ENCODE peak calls at places on chromosomes 12 and 14, in six cellular contexts. N is GM23248; H is left colon; S is brain pericyte; V is stimulated activated CD4-positive, alpha-beta T cell treated with anti-CD3 and anti-CD28 coated beads, Interleukin-2, amount 100 ng/mL, for 24 hours; Z is NCI-H748 treated with DMSO at 0.1 percent for 48 hours. F is an unnamed sample.
A peak's percentile ranks its signal among the peaks of the same experiment; 100 is the strongest.

GRCh38 chr14:59275668-59276067 is 87.2 kb downstream of the DAAM1 start:
- DNase-seq in N (peak; percentile 95), H (no peak), S (peak; percentile 36), V (no peak), Z (no peak), F (peak; percentile 64)

GRCh38 chr14:36477266-36477665 is 42.8 kb downstream of the NKX2-1 start:
- DNase-seq in N (no peak), H (no peak), S (no peak), V (no peak), Z (no peak), F (no peak)

GRCh38 chr12:96239711-96240234 is 45.6 kb downstream of the ELK3 start:
- DNase-seq in N (peak; percentile 69), H (no peak), S (no peak), V (no peak), Z (no peak), F (peak; percentile 42)

GRCh38 chr12:46110220-46110700 is 119.9 kb upstream of the SCAF11 start:
- DNase-seq in N (no peak), H (peak; percentile 69), S (no peak), V (no peak), Z (no peak), F (no peak)

GRCh38 chr14:90518941-90519256 is 122.1 kb downstream of the CALM1 start:
- DNase-seq in N (peak; percentile 36), H (peak; percentile 69), S (no peak), V (peak; percentile 62), Z (no peak), F (peak; percentile 45)

GRCh38 chr14:104383931-104384775 is 195.4 kb upstream of the C14orf180 start:
- DNase-seq in N (no peak), H (no peak), S (no peak), V (no peak), Z (no peak), F (no peak)

GRCh38 chr14:67477926-67478915 is 10.3 kb downstream of the TMEM229B start:
- DNase-seq in N (no peak), H (no peak), S (no peak), V (no peak), Z (no peak), F (no peak)

GRCh38 chr12:124422570-124423523 is 128.0 kb downstream of the RFLNA start:
- DNase-seq in N (peak; percentile 97), H (peak; percentile 93), S (peak; percentile 99), V (no peak), Z (peak; percentile 67), F (peak; percentile 96)

GRCh38 chr12:30417697-30418231 is 277.9 kb downstream of the IPO8 start:
- DNase-seq in N (peak; percentile 96), H (no peak), S (no peak), V (no peak), Z (no peak), F (peak; percentile 80)

GRCh38 chr12:128825845-128826244 is 2.1 kb upstream of the SLC15A4 start:
- DNase-seq in N (no peak), H (no peak), S (no peak), V (no peak), Z (peak; percentile 42), F (no peak)

GRCh38 chr12:49800421-49801140 is 27.6 kb downstream of the NCKAP5L start:
- DNase-seq in N (no peak), H (no peak), S (no peak), V (no peak), Z (no peak), F (no peak)

GRCh38 chr12:29889737-29890136 is 106.0 kb upstream of the TMTC1 start:
- DNase-seq in N (peak; percentile 53), H (peak; percentile 12), S (peak; percentile 4), V (peak; percentile 13), Z (peak; percentile 8), F (no peak)

GRCh38 chr12:115500872-115501271 is 776.6 kb downstream of the MED13L start:
- DNase-seq in N (peak; percentile 3), H (no peak), S (no peak), V (no peak), Z (no peak), F (no peak)

GRCh38 chr12:113170926-113171325 is 14.4 kb downstream of the DDX54 start:
- DNase-seq in N (no peak), H (no peak), S (no peak), V (no peak), Z (no peak), F (no peak)

GRCh38 chr14:101119830-101120571 is 216.5 kb upstream of the RTL1 start:
- DNase-seq in N (peak; percentile 10), H (no peak), S (no peak), V (no peak), Z (no peak), F (no peak)

GRCh38 chr12:59787610-59788009 is 191.8 kb downstream of the SLC16A7 start:
- DNase-seq in N (no peak), H (no peak), S (no peak), V (no peak), Z (no peak), F (peak; percentile 16)

GRCh38 chr12:82574191-82574590 is 112.5 kb upstream of the TMTC2 start:
- DNase-seq in N (no peak), H (no peak), S (no peak), V (no peak), Z (no peak), F (no peak)

GRCh38 chr12:2543801-2544200 is 251.0 kb upstream of the FKBP4 start:
- DNase-seq in N (no peak), H (no peak), S (no peak), V (no peak), Z (no peak), F (no peak)

GRCh38 chr12:54890339-54890738 is 36.0 kb downstream of the MUCL1 start:
- DNase-seq in N (no peak), H (no peak), S (no peak), V (no peak), Z (peak; percentile 60), F (no peak)

GRCh38 chr12:16530268-16530865 is 75.6 kb downstream of the LMO3 start:
- DNase-seq in N (no peak), H (no peak), S (no peak), V (no peak), Z (peak; percentile 62), F (no peak)

GRCh38 chr12:120199595-120200306 is 1.2 kb downstream of the RPLP0 start:
- DNase-seq in N (peak; percentile 92), H (no peak), S (peak; percentile 37), V (peak; percentile 55), Z (no peak), F (peak; percentile 74)

GRCh38 chr12:16870845-16871244 is 264.9 kb upstream of the LMO3 start:
- DNase-seq in N (no peak), H (no peak), S (no peak), V (no peak), Z (no peak), F (no peak)

GRCh38 chr12:11749943-11750690 is 100.6 kb downstream of the ETV6 start:
- DNase-seq in N (no peak), H (no peak), S (no peak), V (no peak), Z (no peak), F (no peak)

GRCh38 chr12:115405471-115405860 is 721.5 kb upstream of the TBX3 start:
- DNase-seq in N (no peak), H (no peak), S (no peak), V (no peak), Z (no peak), F (no peak)

GRCh38 chr12:54349658-54350057 is 14.6 kb downstream of the GPR84 start:
- DNase-seq in N (no peak), H (no peak), S (no peak), V (no peak), Z (no peak), F (no peak)

GRCh38 chr12:9883175-9883574 is 1.9 kb downstream of the KLRF2 start:
- DNase-seq in N (no peak), H (no peak), S (no peak), V (no peak), Z (no peak), F (no peak)

GRCh38 chr12:132415456-132416120 is 74.4 kb upstream of the FBRSL1 start:
- DNase-seq in N (no peak), H (no peak), S (no peak), V (no peak), Z (no peak), F (no peak)

GRCh38 chr12:121580959-121581680 is at the start of gene KDM2B:
- DNase-seq in N (peak; percentile 65), H (peak; percentile 24), S (no peak), V (peak; percentile 34), Z (peak; percentile 28), F (no peak)

GRCh38 chr12:57488397-57489156 is 709 bp downstream of the MARS1 start:
- DNase-seq in N (peak; percentile 38), H (no peak), S (no peak), V (no peak), Z (no peak), F (no peak)

GRCh38 chr14:36504805-36505192 is 15.2 kb downstream of the NKX2-1 start:
- DNase-seq in N (no peak), H (no peak), S (no peak), V (no peak), Z (no peak), F (no peak)

GRCh38 chr12:104163631-104164030 is 25.6 kb upstream of the NFYB start:
- DNase-seq in N (peak; percentile 48), H (no peak), S (no peak), V (no peak), Z (no peak), F (no peak)

GRCh38 chr14:93005838-93006237 is 82.9 kb downstream of the CHGA start:
- DNase-seq in N (no peak), H (no peak), S (no peak), V (no peak), Z (no peak), F (no peak)

GRCh38 chr12:129363041-129363440 is 509.8 kb downstream of the GLT1D1 start:
- DNase-seq in N (no peak), H (no peak), S (no peak), V (no peak), Z (no peak), F (no peak)

GRCh38 chr14:79629891-79630560 is 581.3 kb downstream of the DIO2 start:
- DNase-seq in N (no peak), H (no peak), S (no peak), V (no peak), Z (no peak), F (no peak)

GRCh38 chr12:53102883-53103807 is at the start of gene SOAT2:
- DNase-seq in N (no peak), H (no peak), S (no peak), V (peak; percentile 42), Z (no peak), F (no peak)

F was measured in GM03348.